ENCODE peak calls at places on chromosomes 3 and 15, in four cellular contexts. S is fibroblast of mammary gland, J is AG08395, V is activated T-helper 1 cell treated with Interleukin-2 at 50 U/mL for 16 hours. E is an unnamed sample.

GRCh38 chr3:145882416-145882815 is 278.6 kb downstream of the PLOD2 start:
- DNase-seq in S (peak), J (peak), V (no peak), E (no peak)

GRCh38 chr3:191688756-191689433 is 227.9 kb downstream of the PYDC2 start:
- DNase-seq in S (no peak), J (no peak), V (no peak), E (no peak)

GRCh38 chr15:27869697-27870281 is 229.3 kb downstream of the OCA2 start:
- DNase-seq in S (no peak), J (no peak), V (no peak), E (no peak)

GRCh38 chr15:42832577-42832976 is 88.0 kb downstream of the TTBK2 start:
- DNase-seq in S (peak), J (peak), V (no peak), E (no peak)

GRCh38 chr3:43503067-43503728 is 118.6 kb downstream of the ANO10 start:
- DNase-seq in S (peak), J (no peak), V (no peak), E (no peak)

GRCh38 chr3:9553021-9553948 is at the start of gene LHFPL4:
- DNase-seq in S (no peak), J (no peak), V (no peak), E (no peak)

GRCh38 chr15:74709011-74709410 is 13.2 kb upstream of the EDC3 start:
- DNase-seq in S (peak), J (no peak), V (no peak), E (no peak)

GRCh38 chr3:107143206-107143605 is 234.0 kb upstream of the CCDC54 start:
- DNase-seq in S (no peak), J (no peak), V (no peak), E (no peak)

GRCh38 chr3:24963762-24964625 is 464.1 kb upstream of the RARB start:
- DNase-seq in S (peak), J (peak), V (no peak), E (no peak)

GRCh38 chr3:111314146-111314873 is 227.7 kb upstream of the CD96 start:
- DNase-seq in S (no peak), J (no peak), V (no peak), E (no peak)

GRCh38 chr3:194279701-194280360 is 71.3 kb downstream of the CPN2 start:
- DNase-seq in S (no peak), J (no peak), V (no peak), E (no peak)

GRCh38 chr3:79906106-79906505 is 138.3 kb upstream of the ROBO1 start:
- DNase-seq in S (no peak), J (no peak), V (no peak), E (no peak)

GRCh38 chr3:48783304-48783703 is 64.4 kb downstream of the PRKAR2A start:
- DNase-seq in S (no peak), J (no peak), V (no peak), E (no peak)

GRCh38 chr3:178536271-178537079 is at the start of gene KCNMB2:
- DNase-seq in S (peak), J (peak), V (no peak), E (no peak)

GRCh38 chr15:87733005-87733404 is 523.5 kb downstream of the NTRK3 start:
- DNase-seq in S (no peak), J (peak), V (no peak), E (no peak)

GRCh38 chr3:71520186-71521020 is 63.1 kb downstream of the FOXP1 start:
- DNase-seq in S (no peak), J (no peak), V (no peak), E (no peak)

GRCh38 chr3:112667599-112667998 is 26.7 kb upstream of the CCDC80 start:
- DNase-seq in S (no peak), J (no peak), V (no peak), E (no peak)

GRCh38 chr15:74621936-74622335 is 6.3 kb downstream of the CLK3 start:
- DNase-seq in S (no peak), J (no peak), V (no peak), E (no peak)

GRCh38 chr3:169454060-169454317 is 209.5 kb downstream of the MECOM start:
- DNase-seq in S (no peak), J (no peak), V (no peak), E (no peak)

GRCh38 chr3:164397462-164397861 is 680.8 kb downstream of the SI start:
- DNase-seq in S (no peak), J (no peak), V (no peak), E (no peak)

GRCh38 chr15:60673918-60674558 is 195.1 kb upstream of the ICE2 start:
- DNase-seq in S (peak), J (peak), V (no peak), E (no peak)

GRCh38 chr3:124083990-124084389 is 92.1 kb upstream of the ROPN1 start:
- DNase-seq in S (no peak), J (no peak), V (no peak), E (no peak)

GRCh38 chr15:52419494-52419893 is 109.2 kb downstream of the MYO5A start:
- DNase-seq in S (no peak), J (no peak), V (no peak), E (no peak)

GRCh38 chr3:109413049-109413448 is 75.7 kb upstream of the DPPA4 start:
- DNase-seq in S (no peak), J (no peak), V (no peak), E (no peak)

GRCh38 chr3:41241800-41242571 is 42.7 kb downstream of the CTNNB1 start:
- DNase-seq in S (no peak), J (no peak), V (no peak), E (no peak)

GRCh38 chr3:170483485-170484262 is 65.0 kb downstream of the CLDN11 start:
- DNase-seq in S (peak), J (no peak), V (no peak), E (no peak)

GRCh38 chr3:118838871-118839270 is 195.8 kb downstream of the IGSF11 start:
- DNase-seq in S (no peak), J (no peak), V (no peak), E (no peak)

GRCh38 chr3:97917813-97918536 is 54.3 kb downstream of the RIOX2 start:
- DNase-seq in S (peak), J (peak), V (no peak), E (no peak)

GRCh38 chr3:100970537-100970936 is 22.7 kb downstream of the ABI3BP start:
- DNase-seq in S (no peak), J (no peak), V (no peak), E (no peak)

GRCh38 chr3:5226783-5227182 is 39.3 kb downstream of the EDEM1 start:
- DNase-seq in S (peak), J (peak), V (no peak), E (no peak)

GRCh38 chr3:37993811-37994638 is 3.4 kb downstream of the VILL start:
- DNase-seq in S (peak), J (peak), V (peak), E (peak)

GRCh38 chr3:176872771-176873209 is 324.5 kb downstream of the TBL1XR1 start:
- DNase-seq in S (peak), J (peak), V (no peak), E (no peak)

GRCh38 chr3:114900908-114901307 is 246.2 kb downstream of the ZBTB20 start:
- DNase-seq in S (peak), J (no peak), V (no peak), E (no peak)

GRCh38 chr3:168863561-168863960 is 767.8 kb upstream of the GOLIM4 start:
- DNase-seq in S (no peak), J (no peak), V (no peak), E (no peak)

GRCh38 chr3:114362815-114363214 is 69.0 kb downstream of the TIGIT start:
- DNase-seq in S (peak), J (peak), V (no peak), E (no peak)

GRCh38 chr3:195859061-195859845 is 47.5 kb upstream of the MUC4 start:
- DNase-seq in S (peak), J (peak), V (peak), E (peak)

GRCh38 chr15:66698318-66698961 is 3.6 kb upstream of the SMAD6 start:
- DNase-seq in S (peak), J (peak), V (no peak), E (no peak)